ENCODE peak calls at places on chromosome 19, in nine cellular contexts. Z, A, J, D, K, N, O, M and H are unnamed samples.
A peak's percentile ranks its signal among the peaks of the same experiment; 100 is the strongest.

GRCh38 chr19:21655540-21656126 is 111.7 kb downstream of the ZNF100 start:
- DNase-seq in J (no peak), N (no peak), Z (no peak), O (no peak), A (no peak), M (no peak), D (no peak), K (no peak), H (no peak)

GRCh38 chr19:1503089-1503924 is 9.5 kb downstream of the ADAMTSL5 start:
- DNase-seq in D (peak; percentile 66), Z (no peak), A (peak; percentile 14), J (peak; percentile 56), M (no peak), K (peak; percentile 50), O (peak; percentile 25), N (peak; percentile 74), H (peak; percentile 27)

GRCh38 chr19:45179063-45179847 is 671 bp downstream of the BLOC1S3 start:
- DNase-seq in A (no peak), N (peak; percentile 81), J (no peak), D (peak; percentile 61), Z (no peak), M (peak; percentile 45), O (peak; percentile 46), K (no peak), H (peak; percentile 22)

GRCh38 chr19:3608750-3609322 is 2.2 kb upstream of the TBXA2R start:
- DNase-seq in Z (no peak), D (no peak), J (no peak), N (no peak), O (no peak), A (peak; percentile 25), M (no peak), K (no peak), H (no peak)

GRCh38 chr19:4401482-4402170 is 814 bp upstream of the CHAF1A start:
- DNase-seq in K (no peak), J (no peak), Z (no peak), O (no peak), A (no peak), N (no peak), D (no peak), M (no peak), H (no peak)

GRCh38 chr19:16519230-16519687 is 23.0 kb downstream of the CHERP start:
- DNase-seq in M (no peak), Z (no peak), N (no peak), A (no peak), J (no peak), O (no peak), K (no peak), D (no peak), H (no peak)

GRCh38 chr19:46926201-46927071 is 65.6 kb downstream of the ARHGAP35 start:
- DNase-seq in O (no peak), D (no peak), A (no peak), N (no peak), M (no peak), K (no peak), Z (no peak), J (no peak), H (no peak)

GRCh38 chr19:23286477-23286876 is 36.3 kb upstream of the ZNF724 start:
- DNase-seq in M (no peak), O (no peak), D (no peak), K (peak; percentile 21), J (no peak), N (no peak), A (no peak), Z (no peak), H (no peak)

GRCh38 chr19:18847516-18848463 is 16.0 kb downstream of the UPF1 start:
- DNase-seq in D (peak; percentile 46), O (peak; percentile 97), J (no peak), Z (no peak), M (no peak), A (no peak), N (peak; percentile 94), K (no peak), H (peak; percentile 93)

GRCh38 chr19:6801397-6802086 is 29.0 kb downstream of the VAV1 start:
- DNase-seq in A (no peak), Z (no peak), J (peak; percentile 91), D (peak; percentile 58), K (peak; percentile 87), O (no peak), M (peak; percentile 12), N (peak; percentile 21), H (no peak)

GRCh38 chr19:5889288-5889971 is 14.2 kb downstream of the NDUFA11 start:
- DNase-seq in Z (no peak), M (no peak), J (no peak), D (no peak), A (no peak), N (peak; percentile 51), K (no peak), O (peak; percentile 54), H (peak; percentile 33)

GRCh38 chr19:52170863-52171320 is 529 bp downstream of the ZNF836 start:
- DNase-seq in O (no peak), A (no peak), N (no peak), J (no peak), D (peak; percentile 31), Z (no peak), K (no peak), M (no peak), H (no peak)

GRCh38 chr19:10352764-10353671 is 13.6 kb upstream of the ICAM3 start:
- DNase-seq in J (no peak), D (peak; percentile 70), M (no peak), O (no peak), A (no peak), K (no peak), N (no peak), Z (no peak), H (peak; percentile 40)

GRCh38 chr19:55809381-55810058 is 22.3 kb downstream of the NLRP11 start:
- DNase-seq in M (peak; percentile 6), O (peak; percentile 30), Z (no peak), D (peak; percentile 27), N (peak; percentile 70), K (peak; percentile 94), J (peak; percentile 13), A (peak; percentile 32), H (peak; percentile 57)

GRCh38 chr19:16931306-16931705 is 42.5 kb downstream of the F2RL3 start:
- DNase-seq in K (no peak), Z (no peak), D (no peak), A (no peak), N (no peak), O (no peak), J (no peak), M (no peak), H (no peak)

GRCh38 chr19:10797541-10798256 is 38.3 kb downstream of the TMED1 start:
- DNase-seq in O (no peak), J (peak; percentile 71), Z (no peak), N (no peak), M (no peak), K (no peak), A (no peak), D (no peak), H (no peak)

GRCh38 chr19:4722671-4723464 is 774 bp downstream of the DPP9 start:
- DNase-seq in A (peak; percentile 60), D (no peak), N (peak; percentile 87), O (peak; percentile 87), M (peak; percentile 73), K (no peak), J (no peak), Z (no peak), H (peak; percentile 66)

GRCh38 chr19:18660051-18660910 is 23.2 kb upstream of the CRTC1 start:
- DNase-seq in J (no peak), O (no peak), K (peak; percentile 68), N (peak; percentile 37), Z (no peak), M (peak; percentile 82), A (peak; percentile 78), D (peak; percentile 91), H (peak; percentile 81)

GRCh38 chr19:2543463-2544442 is 67.8 kb downstream of the GADD45B start:
- DNase-seq in K (peak; percentile 93), Z (peak; percentile 96), J (peak; percentile 35), N (peak; percentile 100), O (peak; percentile 98), M (peak; percentile 99), D (peak; percentile 97), A (peak; percentile 97), H (peak; percentile 98)

GRCh38 chr19:41923045-41923788 is 5.0 kb downstream of the ERFL start:
- DNase-seq in O (no peak), Z (no peak), J (no peak), A (no peak), D (no peak), K (no peak), N (no peak), M (no peak), H (no peak)
- H3K4me3 ChIP-seq in O (no peak overlapping the region), Z (no peak overlapping the region), J (no peak overlapping the region), A (no peak overlapping the region), D (no peak overlapping the region), K (no peak overlapping the region), N (no peak overlapping the region), M (no peak overlapping the region), H (no peak overlapping the region)

DNA sequence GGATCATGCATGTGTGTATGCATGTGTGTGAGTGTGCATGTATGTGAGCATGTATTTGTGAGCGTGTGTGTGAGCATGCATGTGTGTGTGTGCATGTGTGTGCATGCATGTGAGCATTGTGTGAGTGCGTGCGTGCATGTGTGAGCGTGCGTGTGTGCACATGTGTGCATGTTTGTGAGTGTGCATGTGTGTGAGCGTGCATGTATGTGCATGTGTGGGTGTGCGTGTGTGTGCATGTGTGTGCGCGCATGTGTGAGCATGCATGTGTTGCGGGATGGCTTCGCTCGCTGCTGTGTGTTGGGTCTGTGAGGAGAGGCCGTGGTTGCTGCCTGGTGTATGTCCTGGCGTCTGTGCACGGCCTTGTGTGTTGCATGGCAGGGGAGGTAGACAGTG is 32.4 kb downstream of the PAK4 start:
- DNase-seq in K (no peak), N (no peak), D (no peak), A (no peak), O (no peak), M (no peak), J (no peak), Z (no peak), H (no peak)
- H3K4me3 ChIP-seq in K (no peak overlapping the region), N (no peak overlapping the region), D (no peak overlapping the region), A (peak overlapping the region; percentile 29), O (no peak overlapping the region), M (no peak overlapping the region), J (no peak overlapping the region), Z (no peak overlapping the region), H (peak overlapping the region; percentile 16)

DNA sequence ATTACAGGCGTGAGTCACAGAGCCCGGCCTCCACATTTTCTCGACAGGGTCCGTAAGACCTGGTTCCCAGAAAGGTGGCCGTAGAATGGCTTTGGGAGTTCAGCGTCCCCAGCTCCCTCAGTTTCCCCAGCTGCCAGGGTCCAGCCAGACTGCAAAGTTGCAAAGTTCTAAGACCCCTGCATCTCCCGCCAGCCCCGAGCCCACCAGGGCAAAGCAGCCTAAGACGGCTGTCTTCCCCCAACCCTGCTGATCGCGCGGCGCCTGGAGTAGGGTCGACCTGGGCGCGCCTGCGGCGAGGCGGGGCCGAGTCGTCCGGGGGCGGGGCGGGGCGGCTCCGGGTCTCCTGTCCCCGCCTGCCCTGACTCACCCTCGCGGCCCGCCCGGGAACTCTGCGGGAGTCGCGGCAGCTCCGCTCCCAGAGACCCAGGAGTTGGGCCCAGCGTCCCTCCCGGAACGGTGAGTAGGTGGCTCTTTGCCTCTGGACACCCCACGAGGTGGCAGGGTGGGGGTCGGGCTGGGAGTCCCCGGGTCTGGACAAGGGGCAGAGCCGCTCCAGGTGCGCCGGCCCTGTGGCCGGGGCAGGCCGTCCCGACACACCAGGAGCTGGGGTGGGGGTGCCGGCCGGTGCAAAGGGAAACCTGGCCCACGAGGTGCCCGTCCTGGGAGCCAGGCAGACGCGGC is at the start of gene LRRC8E:
- DNase-seq in D (no peak), K (peak; percentile 50), N (peak; percentile 88), O (peak; percentile 54), Z (peak; percentile 27), J (no peak), A (peak; percentile 64), M (peak; percentile 72), H (peak; percentile 60)
- H3K4me3 ChIP-seq in D (peak within 1 kb of the TSS; percentile 22), K (peak within 1 kb of the TSS; percentile 71), N (peak within 1 kb of the TSS; percentile 88), O (peak within 1 kb of the TSS; percentile 73), Z (peak within 1 kb of the TSS; percentile 54), J (no peak within 1 kb of the TSS), A (peak within 1 kb of the TSS; percentile 68), M (peak within 1 kb of the TSS; percentile 44), H (peak within 1 kb of the TSS; percentile 71)

GRCh38 chr19:41088151-41088550 is at the start of gene CYP2A13:
- DNase-seq in A (no peak), D (no peak), N (no peak), J (no peak), O (no peak), M (no peak), Z (no peak), K (no peak), H (no peak)
- H3K4me3 ChIP-seq in A (no peak within 1 kb of the TSS), D (no peak within 1 kb of the TSS), N (no peak within 1 kb of the TSS), J (no peak within 1 kb of the TSS), O (no peak within 1 kb of the TSS), M (no peak within 1 kb of the TSS), Z (no peak within 1 kb of the TSS), K (no peak within 1 kb of the TSS), H (no peak within 1 kb of the TSS)